ENCODE peak calls at places on chromosomes 1 and 21, in four cellular contexts. One of them, this sample, is unnamed.

GRCh38 chr21:31855180-31855579 is 17.6 kb upstream of the HUNK start:
- DNase-seq in trophoblast cell: peak
- DNase-seq in HCT116: no peak
- DNase-seq in SK-N-SH: no peak
- DNase-seq in this sample: no peak

GRCh38 chr1:47699492-47700220 is 261.8 kb downstream of the FOXD2 start:
- DNase-seq in HCT116: no peak
- DNase-seq in trophoblast cell: peak
- DNase-seq in SK-N-SH: no peak
- DNase-seq in this sample: no peak

GRCh38 chr1:19926296-19927129 is 3.1 kb upstream of the PLA2G2E start:
- DNase-seq in SK-N-SH: no peak
- DNase-seq in trophoblast cell: peak
- DNase-seq in HCT116: peak
- DNase-seq in this sample: no peak

GRCh38 chr21:45966995-45967394 is 14.6 kb upstream of the COL6A1 start:
- DNase-seq in trophoblast cell: no peak
- DNase-seq in HCT116: no peak
- DNase-seq in SK-N-SH: no peak
- DNase-seq in this sample: no peak

GRCh38 chr1:168079761-168080160 is 57.0 kb downstream of the GPR161 start:
- DNase-seq in trophoblast cell: peak
- DNase-seq in HCT116: peak
- DNase-seq in SK-N-SH: no peak
- DNase-seq in this sample: no peak

GRCh38 chr1:181675625-181676024 is 192.3 kb downstream of the CACNA1E start:
- DNase-seq in trophoblast cell: no peak
- DNase-seq in HCT116: no peak
- DNase-seq in SK-N-SH: no peak
- DNase-seq in this sample: no peak

GRCh38 chr1:217275617-217276398 is 355.1 kb downstream of the GPATCH2 start:
- DNase-seq in HCT116: no peak
- DNase-seq in trophoblast cell: peak
- DNase-seq in SK-N-SH: peak
- DNase-seq in this sample: peak

GRCh38 chr21:24275613-24276012 is 1331.7 kb downstream of the MRPL39 start:
- DNase-seq in SK-N-SH: no peak
- DNase-seq in trophoblast cell: no peak
- DNase-seq in HCT116: no peak
- DNase-seq in this sample: no peak

GRCh38 chr1:192552619-192553225 is 22.9 kb upstream of the RGS1 start:
- DNase-seq in trophoblast cell: peak
- DNase-seq in HCT116: no peak
- DNase-seq in SK-N-SH: no peak
- DNase-seq in this sample: no peak

GRCh38 chr21:31398574-31398973 is 54.5 kb upstream of the TIAM1 start:
- DNase-seq in trophoblast cell: no peak
- DNase-seq in HCT116: no peak
- DNase-seq in SK-N-SH: no peak
- DNase-seq in this sample: no peak

GRCh38 chr1:112935474-112936289 is 20.3 kb downstream of the SLC16A1 start:
- DNase-seq in HCT116: peak
- DNase-seq in trophoblast cell: peak
- DNase-seq in SK-N-SH: no peak
- DNase-seq in this sample: no peak

GRCh38 chr1:24483441-24483840 is 19.2 kb upstream of the RCAN3 start:
- DNase-seq in HCT116: no peak
- DNase-seq in trophoblast cell: no peak
- DNase-seq in SK-N-SH: no peak
- DNase-seq in this sample: no peak

GRCh38 chr1:61051455-61052392 is 30.6 kb upstream of the NFIA start:
- DNase-seq in trophoblast cell: no peak
- DNase-seq in SK-N-SH: no peak
- DNase-seq in HCT116: no peak
- DNase-seq in this sample: no peak

GRCh38 chr1:215845224-215845902 is 278.3 kb downstream of the KCTD3 start:
- DNase-seq in trophoblast cell: peak
- DNase-seq in HCT116: peak
- DNase-seq in SK-N-SH: no peak
- DNase-seq in this sample: no peak

GRCh38 chr1:61812916-61813315 is 70.6 kb downstream of the PATJ start:
- DNase-seq in HCT116: no peak
- DNase-seq in SK-N-SH: no peak
- DNase-seq in trophoblast cell: no peak
- DNase-seq in this sample: no peak

GRCh38 chr1:23591460-23592208 is 32.3 kb upstream of the ID3 start:
- DNase-seq in trophoblast cell: peak
- DNase-seq in HCT116: no peak
- DNase-seq in SK-N-SH: no peak
- DNase-seq in this sample: no peak

GRCh38 chr1:160575112-160575664 is 4.1 kb downstream of the CD84 start:
- DNase-seq in trophoblast cell: peak
- DNase-seq in SK-N-SH: no peak
- DNase-seq in HCT116: no peak
- DNase-seq in this sample: no peak

DNA sequence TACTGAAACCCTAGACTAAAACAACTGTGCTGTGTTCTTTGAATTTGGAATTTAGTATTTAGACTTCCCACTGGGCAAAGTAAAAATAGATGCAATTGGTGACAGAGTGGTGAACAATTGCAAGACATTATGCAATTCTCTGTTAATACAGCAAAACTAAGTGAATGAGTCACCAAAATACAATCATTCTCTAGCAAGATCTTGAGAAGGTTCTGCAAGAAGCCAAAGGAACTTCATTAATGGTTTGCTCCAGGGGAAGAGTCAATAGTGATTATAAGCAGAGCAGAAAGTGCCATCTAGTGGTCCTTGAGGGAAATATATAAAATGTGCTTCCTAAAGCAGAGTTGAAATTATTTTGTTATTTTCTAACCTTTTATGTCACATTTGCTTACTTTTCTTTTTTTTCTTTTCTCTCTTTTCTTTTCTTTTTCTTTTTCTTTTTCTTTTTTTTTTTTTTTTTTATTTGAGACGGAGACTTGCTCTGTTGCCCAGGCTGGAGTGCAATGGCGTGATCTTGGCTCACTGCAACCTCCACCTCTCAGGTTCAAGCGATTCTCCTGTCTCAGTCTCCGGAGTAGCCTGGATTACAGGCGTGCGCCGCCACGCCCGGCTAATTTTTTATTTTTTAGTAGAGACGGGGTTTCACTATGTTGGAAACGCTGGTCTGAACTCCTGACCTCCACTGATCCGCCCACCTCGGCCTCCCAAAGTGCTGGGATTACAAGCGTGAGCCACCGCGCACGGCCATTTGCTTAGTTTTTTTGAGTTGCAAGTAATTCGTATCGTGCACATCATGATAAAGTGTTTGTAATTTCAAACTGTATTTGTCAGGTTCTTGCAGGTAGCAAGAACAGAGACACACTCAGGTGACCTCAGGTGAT is 99.2 kb downstream of the CTH start:
- DNase-seq in trophoblast cell: peak
- DNase-seq in HCT116: peak
- DNase-seq in SK-N-SH: peak
- DNase-seq in this sample: peak
- H2AFZ ChIP-seq in trophoblast cell: no peak
- H2AFZ ChIP-seq in HCT116: peak
- H2AFZ ChIP-seq in SK-N-SH: no peak
- H2AFZ ChIP-seq in this sample: peak

GRCh38 chr1:101288491-101288944 is 51.7 kb downstream of the S1PR1 start:
- DNase-seq in SK-N-SH: peak
- DNase-seq in trophoblast cell: peak
- DNase-seq in HCT116: peak
- DNase-seq in this sample: peak

GRCh38 chr1:101290119-101290921 is 53.5 kb downstream of the S1PR1 start:
- DNase-seq in SK-N-SH: no peak
- DNase-seq in HCT116: no peak
- DNase-seq in trophoblast cell: peak
- DNase-seq in this sample: no peak

GRCh38 chr1:101293461-101294045 is 56.7 kb downstream of the S1PR1 start:
- DNase-seq in trophoblast cell: no peak
- DNase-seq in SK-N-SH: no peak
- DNase-seq in HCT116: no peak
- DNase-seq in this sample: no peak

GRCh38 chr1:101290922-101291561 is 54.2 kb downstream of the S1PR1 start:
- DNase-seq in trophoblast cell: no peak
- DNase-seq in SK-N-SH: no peak
- DNase-seq in HCT116: no peak
- DNase-seq in this sample: peak

DNA sequence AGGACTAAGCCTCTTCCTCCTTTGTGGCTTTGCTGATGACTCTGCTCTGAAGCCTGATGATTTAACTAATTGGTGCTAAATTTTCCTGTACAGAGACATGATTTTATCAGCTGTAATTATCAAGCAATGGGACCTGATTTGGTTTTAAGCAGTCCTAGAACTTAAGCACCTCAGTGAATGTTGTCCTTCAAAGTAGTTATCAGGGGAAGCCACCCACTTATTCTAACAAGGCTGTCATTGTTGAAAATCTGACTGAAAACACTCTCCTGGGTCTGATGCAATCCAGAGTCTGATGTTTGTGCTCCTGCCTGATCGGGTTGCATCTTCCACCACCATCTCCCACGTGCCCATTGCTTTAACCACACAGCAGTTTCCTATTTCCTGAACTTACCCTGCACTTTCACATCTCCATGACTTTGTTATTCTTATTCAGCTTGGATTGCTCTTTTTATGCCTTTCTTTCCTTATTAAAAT is 54.8 kb downstream of the S1PR1 start:
- DNase-seq in SK-N-SH: no peak
- DNase-seq in trophoblast cell: no peak
- DNase-seq in HCT116: no peak
- DNase-seq in this sample: peak
- H2AFZ ChIP-seq in SK-N-SH: no peak
- H2AFZ ChIP-seq in trophoblast cell: no peak
- H2AFZ ChIP-seq in HCT116: no peak
- H2AFZ ChIP-seq in this sample: no peak

DNA sequence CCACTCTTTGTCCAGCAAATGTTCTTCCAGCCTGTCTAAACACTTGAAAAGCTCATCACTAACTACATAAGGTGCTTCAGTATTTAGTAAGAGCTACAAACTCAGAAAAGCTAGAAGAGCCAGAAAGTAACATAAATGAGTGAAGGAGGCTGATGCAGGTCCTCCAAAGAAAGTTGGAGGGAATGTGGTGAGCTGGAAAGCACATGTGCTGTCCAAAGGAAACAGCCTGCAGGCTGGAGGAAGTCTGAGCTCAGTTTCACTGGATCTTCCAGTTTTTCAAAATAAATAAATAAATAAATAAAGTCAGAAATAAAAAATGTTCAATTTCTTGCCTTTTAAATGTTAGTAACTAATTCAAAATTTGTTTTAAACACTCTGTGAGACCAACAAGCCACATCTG is 25.5 kb downstream of the ZC3H11B start:
- DNase-seq in HCT116: no peak
- DNase-seq in trophoblast cell: peak
- DNase-seq in SK-N-SH: no peak
- DNase-seq in this sample: no peak
- H2AFZ ChIP-seq in HCT116: no peak
- H2AFZ ChIP-seq in trophoblast cell: no peak
- H2AFZ ChIP-seq in SK-N-SH: no peak
- H2AFZ ChIP-seq in this sample: no peak

DNA sequence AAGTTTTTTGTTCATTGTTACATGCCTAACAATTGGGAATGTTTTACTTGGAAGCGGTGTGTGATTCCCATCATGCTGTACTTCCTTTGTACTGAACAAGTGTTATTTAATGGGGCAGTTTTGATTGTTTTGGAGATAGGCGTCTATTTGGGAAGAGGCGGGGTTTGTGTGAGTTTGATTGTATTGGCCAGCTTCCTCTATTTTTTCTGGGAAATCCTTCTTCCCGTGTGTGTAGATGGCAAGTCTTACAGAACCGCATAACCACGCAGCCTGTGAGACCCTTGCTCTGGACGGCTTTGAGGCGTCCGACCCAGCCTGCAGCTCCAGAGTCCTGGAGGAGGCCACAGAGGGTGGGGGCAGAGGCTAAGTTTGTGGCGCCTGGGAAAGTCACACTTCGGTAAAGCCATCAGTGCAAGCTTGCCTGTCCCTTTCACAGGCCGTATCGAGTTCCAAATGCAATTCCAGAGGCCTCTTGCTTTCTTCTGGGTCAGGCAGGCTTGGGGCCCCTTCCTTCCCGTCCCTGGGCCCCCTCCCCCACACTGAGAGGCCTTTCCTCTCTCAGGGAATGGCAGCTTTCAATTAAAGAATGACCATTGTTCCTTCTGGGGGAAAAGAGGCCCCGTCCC is 210.3 kb downstream of the TOMM20 start:
- DNase-seq in SK-N-SH: no peak
- DNase-seq in trophoblast cell: no peak
- DNase-seq in HCT116: no peak
- DNase-seq in this sample: no peak
- H2AFZ ChIP-seq in SK-N-SH: no peak
- H2AFZ ChIP-seq in trophoblast cell: no peak
- H2AFZ ChIP-seq in HCT116: no peak
- H2AFZ ChIP-seq in this sample: no peak

DNA sequence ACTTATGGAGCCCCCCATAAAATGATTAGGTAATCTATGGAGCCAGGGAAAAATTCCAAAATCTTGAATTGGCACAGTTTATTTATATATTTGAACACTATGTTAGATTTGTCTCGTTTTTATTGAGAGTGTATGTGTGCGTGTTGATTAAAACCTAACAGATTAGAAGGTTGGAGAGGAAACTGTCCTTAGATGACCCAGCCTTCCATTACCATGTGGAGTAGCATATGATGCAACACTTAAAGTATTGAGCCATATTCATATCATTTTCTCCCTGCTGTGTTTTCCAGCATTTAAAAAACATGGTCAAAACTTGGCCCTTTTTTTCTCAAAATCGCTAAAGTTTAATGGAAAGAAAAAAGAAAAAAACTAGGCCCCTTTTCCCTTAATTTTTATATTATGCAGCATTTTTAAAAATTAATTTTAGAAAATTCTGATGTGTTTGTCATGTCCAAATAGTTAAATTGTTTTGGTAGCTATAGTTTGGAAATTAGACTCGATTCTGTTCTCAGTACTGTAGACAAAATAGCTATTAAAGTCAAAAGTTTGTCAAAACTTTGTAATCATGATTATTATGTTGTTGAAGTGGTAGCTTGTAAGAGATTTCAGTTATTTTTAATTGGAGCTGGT is 2.3 kb downstream of the LRRC8D start:
- DNase-seq in SK-N-SH: no peak
- DNase-seq in HCT116: no peak
- DNase-seq in trophoblast cell: peak
- DNase-seq in this sample: no peak
- H2AFZ ChIP-seq in SK-N-SH: no peak
- H2AFZ ChIP-seq in HCT116: no peak
- H2AFZ ChIP-seq in trophoblast cell: no peak
- H2AFZ ChIP-seq in this sample: no peak

GRCh38 chr1:156524985-156525590 is 24.5 kb upstream of the MEF2D start:
- DNase-seq in trophoblast cell: no peak
- DNase-seq in SK-N-SH: no peak
- DNase-seq in HCT116: no peak
- DNase-seq in this sample: no peak
- H2AFZ ChIP-seq in trophoblast cell: no peak
- H2AFZ ChIP-seq in SK-N-SH: no peak
- H2AFZ ChIP-seq in HCT116: no peak
- H2AFZ ChIP-seq in this sample: peak

This sample was measured in Karpas-422.